ENCODE peak calls at places on chromosomes 5 and 9, in six cellular contexts. B is body of pancreas, L is PC-9, V is small intestine, Q is substantia nigra, X is neuronal stem cell. S is an unnamed sample.

GRCh38 chr5:72454996-72455395 is 52.2 kb downstream of the ZNF366 start:
- DNase-seq in B (no peak), L (no peak), V (no peak), Q (no peak), X (no peak), S (no peak)

GRCh38 chr9:109134167-109134578 is 14.4 kb upstream of the TMEM245 start:
- DNase-seq in B (no peak), L (no peak), V (no peak), Q (no peak), X (no peak), S (no peak)

GRCh38 chr9:32663741-32664140 is 28.3 kb upstream of the TAF1L start:
- DNase-seq in B (no peak), L (no peak), V (no peak), Q (no peak), X (no peak), S (no peak)

GRCh38 chr5:77294212-77294611 is 83.7 kb downstream of the PDE8B start:
- DNase-seq in B (no peak), L (no peak), V (no peak), Q (no peak), X (no peak), S (no peak)

GRCh38 chr5:32713396-32714381 is 2.6 kb downstream of the NPR3 start:
- DNase-seq in B (peak; percentile 20), L (peak; percentile 69), V (no peak), Q (no peak), X (peak; percentile 30), S (no peak)

GRCh38 chr5:76608833-76609232 is 14.4 kb downstream of the F2RL2 start:
- DNase-seq in B (no peak), L (no peak), V (no peak), Q (no peak), X (no peak), S (no peak)

GRCh38 chr5:125140855-125141254 is 394.4 kb upstream of the ZNF608 start:
- DNase-seq in B (no peak), L (no peak), V (peak; percentile 24), Q (no peak), X (no peak), S (peak; percentile 16)

GRCh38 chr5:138714694-138715093 is 38.5 kb upstream of the CTNNA1 start:
- DNase-seq in B (no peak), L (no peak), V (no peak), Q (no peak), X (no peak), S (no peak)

GRCh38 chr9:128203024-128203841 is at the start of gene DNM1:
- DNase-seq in B (peak; percentile 64), L (no peak), V (peak; percentile 66), Q (peak; percentile 28), X (peak; percentile 78), S (no peak)

GRCh38 chr9:126569036-126569435 is 44.7 kb upstream of the LMX1B start:
- DNase-seq in B (no peak), L (no peak), V (peak; percentile 63), Q (no peak), X (no peak), S (no peak)

GRCh38 chr5:60339691-60340191 is 360.2 kb downstream of the DEPDC1B start:
- DNase-seq in B (no peak), L (no peak), V (no peak), Q (peak; percentile 21), X (no peak), S (peak; percentile 60)

GRCh38 chr9:6816581-6816980 is 58.8 kb downstream of the KDM4C start:
- DNase-seq in B (no peak), L (no peak), V (no peak), Q (no peak), X (no peak), S (no peak)

GRCh38 chr5:68047035-68047434 is 168.5 kb upstream of the PIK3R1 start:
- DNase-seq in B (no peak), L (no peak), V (no peak), Q (no peak), X (no peak), S (no peak)

GRCh38 chr5:109034276-109034675 is 286.6 kb downstream of the FER start:
- DNase-seq in B (no peak), L (no peak), V (no peak), Q (no peak), X (no peak), S (no peak)

GRCh38 chr5:33582417-33582816 is 141.7 kb downstream of the TARS1 start:
- DNase-seq in B (no peak), L (no peak), V (no peak), Q (no peak), X (no peak), S (no peak)

GRCh38 chr9:18396102-18396728 is 77.7 kb upstream of the ADAMTSL1 start:
- DNase-seq in B (no peak), L (no peak), V (peak; percentile 1), Q (no peak), X (no peak), S (no peak)

GRCh38 chr5:4942831-4943178 is 197.3 kb upstream of the ADAMTS16 start:
- DNase-seq in B (no peak), L (no peak), V (no peak), Q (no peak), X (no peak), S (no peak)

GRCh38 chr5:122999947-123000563 is 36.5 kb downstream of the PPIC start:
- DNase-seq in B (peak; percentile 80), L (no peak), V (no peak), Q (no peak), X (peak; percentile 33), S (no peak)

GRCh38 chr9:70477146-70477745 is 62.8 kb upstream of the KLF9 start:
- DNase-seq in B (peak; percentile 25), L (no peak), V (no peak), Q (no peak), X (no peak), S (no peak)

GRCh38 chr9:70479880-70480291 is 65.4 kb upstream of the KLF9 start:
- DNase-seq in B (peak; percentile 53), L (peak; percentile 41), V (peak; percentile 40), Q (no peak), X (no peak), S (no peak)

GRCh38 chr9:70480405-70480980 is 66.0 kb upstream of the KLF9 start:
- DNase-seq in B (peak; percentile 93), L (no peak), V (peak; percentile 85), Q (peak; percentile 80), X (no peak), S (peak; percentile 65)

GRCh38 chr9:70477907-70478480 is 63.5 kb upstream of the KLF9 start:
- DNase-seq in B (peak; percentile 24), L (no peak), V (no peak), Q (no peak), X (no peak), S (no peak)

DNA sequence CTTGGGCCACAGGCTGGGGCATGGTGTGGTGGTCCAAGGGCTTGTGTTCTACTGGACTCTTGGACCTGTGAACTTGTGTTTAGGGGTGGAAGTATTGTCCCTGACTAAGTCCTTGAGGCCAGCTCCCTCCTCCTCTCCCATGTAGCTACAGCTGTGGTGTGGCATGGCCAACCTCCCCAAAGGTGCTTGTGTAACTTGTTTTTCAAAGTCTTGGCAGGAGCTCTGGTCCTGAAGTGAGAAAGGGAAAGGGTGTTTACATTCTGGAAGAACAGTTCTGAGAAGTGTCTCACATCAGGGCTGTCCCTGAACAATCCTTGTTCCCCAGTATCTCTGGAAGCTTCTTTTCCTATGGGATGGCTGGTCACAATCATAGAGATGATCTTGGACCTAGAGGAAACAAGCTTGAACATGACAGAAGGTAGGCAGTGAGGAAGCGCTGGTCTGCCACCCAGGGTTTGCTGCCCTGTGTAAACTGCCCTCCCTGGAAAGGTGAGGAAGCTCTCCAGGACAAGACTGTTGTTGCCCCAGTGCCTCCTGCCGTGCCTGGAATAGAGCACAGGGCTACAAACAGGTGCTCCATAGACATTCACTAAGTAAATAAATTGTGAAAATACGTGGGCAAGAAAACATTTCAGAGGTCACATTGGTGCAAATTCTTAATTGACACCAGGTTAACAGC is 64.6 kb upstream of the KLF9 start:
- DNase-seq in B (peak; percentile 89), L (no peak), V (no peak), Q (no peak), X (no peak), S (no peak)
- H3K27ac ChIP-seq in B (peak overlapping the region; percentile 96), L (no peak overlapping the region), V (peak overlapping the region; percentile 93), Q (peak overlapping the region; percentile 99), X (no peak overlapping the region), S (peak overlapping the region; percentile 98)

GRCh38 chr5:157285310-157286035 is 19.6 kb downstream of the CYFIP2 start:
- DNase-seq in B (no peak), L (no peak), V (no peak), Q (no peak), X (no peak), S (no peak)
- H3K27ac ChIP-seq in B (no peak overlapping the region), L (no peak overlapping the region), V (no peak overlapping the region), Q (no peak overlapping the region), X (no peak overlapping the region), S (peak overlapping the region; percentile 22)

GRCh38 chr9:21687351-21687750 is 115.1 kb upstream of the MTAP start:
- DNase-seq in B (no peak), L (no peak), V (no peak), Q (no peak), X (no peak), S (no peak)

GRCh38 chr9:21690561-21690960 is 111.9 kb upstream of the MTAP start:
- DNase-seq in B (no peak), L (no peak), V (no peak), Q (no peak), X (no peak), S (no peak)

GRCh38 chr9:21692390-21692789 is 110.0 kb upstream of the MTAP start:
- DNase-seq in B (no peak), L (no peak), V (no peak), Q (no peak), X (no peak), S (no peak)

GRCh38 chr9:21688108-21689102 is 114.0 kb upstream of the MTAP start:
- DNase-seq in B (no peak), L (peak; percentile 73), V (peak; percentile 63), Q (no peak), X (no peak), S (no peak)

DNA sequence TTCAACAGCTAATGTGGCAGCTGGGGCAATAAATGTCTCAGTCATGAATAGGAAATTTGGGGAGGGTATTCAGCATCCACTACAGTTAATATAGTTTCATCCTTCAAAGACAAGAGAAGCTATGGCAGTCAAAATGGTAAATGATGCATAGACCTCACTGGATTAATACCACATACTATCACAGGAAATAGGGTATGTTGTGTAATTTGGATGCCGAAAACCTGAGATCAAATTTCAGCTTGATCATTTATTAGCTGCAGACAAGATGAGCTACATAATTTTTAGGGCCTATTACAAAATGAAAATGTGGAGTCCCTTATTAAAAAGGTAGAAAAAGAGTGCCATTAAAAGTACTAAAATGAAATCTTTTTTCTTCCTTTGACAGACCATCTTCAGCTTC is 112.6 kb upstream of the MTAP start:
- DNase-seq in B (no peak), L (no peak), V (no peak), Q (no peak), X (no peak), S (no peak)
- H3K27ac ChIP-seq in B (no peak overlapping the region), L (no peak overlapping the region), V (no peak overlapping the region), Q (no peak overlapping the region), X (no peak overlapping the region), S (no peak overlapping the region)

DNA sequence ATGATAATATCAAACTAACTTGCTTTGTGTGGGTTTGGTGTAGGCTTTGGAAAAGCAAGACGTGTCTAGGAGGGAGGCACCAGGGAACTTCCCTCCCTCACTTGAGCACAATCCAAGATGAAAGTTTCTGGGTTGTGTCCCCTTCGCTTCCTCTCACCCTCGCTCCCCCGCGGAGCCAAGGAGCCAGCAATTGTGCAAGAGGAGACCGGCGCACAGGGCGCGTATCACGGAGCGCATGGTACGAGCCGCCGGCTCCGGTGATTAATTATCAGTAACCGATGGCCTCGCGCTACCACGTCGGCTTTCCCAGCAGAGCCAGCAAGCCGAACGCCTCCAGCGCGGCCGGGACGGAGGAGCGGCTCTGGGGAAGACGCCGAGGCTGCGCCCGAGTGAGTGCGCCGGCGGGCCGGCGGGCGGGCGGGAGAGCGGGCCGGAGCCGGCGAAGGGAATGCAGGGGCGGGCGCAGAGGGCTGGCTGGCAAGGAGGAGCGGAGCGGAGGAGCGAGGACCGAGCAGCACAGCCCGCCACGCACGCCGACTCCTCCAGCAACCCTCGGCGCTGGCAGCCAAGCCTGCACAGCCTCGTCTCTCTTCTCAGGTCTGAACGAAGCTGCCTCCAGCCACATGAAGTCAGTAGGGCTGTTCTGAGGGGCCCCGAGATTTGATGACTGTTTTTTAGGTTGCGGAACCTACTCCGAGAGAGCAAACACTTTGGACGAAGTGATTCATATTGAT is 143.6 kb downstream of the BNC2 start:
- DNase-seq in B (peak; percentile 54), L (peak; percentile 65), V (peak; percentile 13), Q (peak; percentile 4), X (peak; percentile 77), S (no peak)
- H3K27ac ChIP-seq in B (peak overlapping the region; percentile 47), L (peak overlapping the region; percentile 92), V (peak overlapping the region; percentile 77), Q (no peak overlapping the region), X (peak overlapping the region; percentile 56), S (peak overlapping the region; percentile 14)

S was measured in caudate nucleus.